ENCODE peak calls at places on chromosomes 7 and 10, in ten cellular contexts. O is right lobe of liver, D is neural crest cell, V is T-cell, P is choroid plexus epithelial cell, H is T follicular helper cell, A is NAMALWA, T is NCI-H1417, M is BE2C, X is HT1080. I is an unnamed sample.
A peak's percentile ranks its signal among the peaks of the same experiment; 100 is the strongest.

GRCh38 chr7:14834456-14834855 is 68.1 kb downstream of the DGKB start:
- DNase-seq in O (no peak), D (no peak), V (no peak), P (peak; percentile 73), H (no peak), A (no peak), T (no peak), M (no peak), X (peak; percentile 83), I (no peak)

GRCh38 chr7:52634996-52635395 is 400.4 kb upstream of the POM121L12 start:
- DNase-seq in O (no peak), D (no peak), V (no peak), P (no peak), H (no peak), A (no peak), T (no peak), M (no peak), X (peak; percentile 6), I (no peak)

GRCh38 chr10:26946103-26946907 is 85.5 kb upstream of the ABI1 start:
- DNase-seq in O (no peak), D (no peak), V (no peak), P (no peak), H (no peak), A (no peak), T (peak; percentile 73), M (peak; percentile 60), X (no peak), I (no peak)

GRCh38 chr10:118870467-118871243 is 115.9 kb upstream of the CACUL1 start:
- DNase-seq in O (peak; percentile 49), D (no peak), V (no peak), P (peak; percentile 86), H (no peak), A (no peak), T (no peak), M (peak; percentile 66), X (peak; percentile 78), I (no peak)

GRCh38 chr10:30219977-30220751 is 128.9 kb downstream of the MTPAP start:
- DNase-seq in O (no peak), D (no peak), V (no peak), P (peak; percentile 69), H (no peak), A (peak; percentile 27), T (no peak), M (no peak), X (no peak), I (no peak)

GRCh38 chr10:37680716-37681616 is 176.4 kb downstream of the ZNF248 start:
- DNase-seq in O (peak; percentile 39), D (no peak), V (no peak), P (no peak), H (no peak), A (no peak), T (no peak), M (no peak), X (no peak), I (no peak)

GRCh38 chr7:2811476-2812118 is 32.5 kb downstream of the GNA12 start:
- DNase-seq in O (peak; percentile 89), D (no peak), V (no peak), P (peak; percentile 75), H (no peak), A (no peak), T (no peak), M (no peak), X (no peak), I (peak; percentile 55)

GRCh38 chr7:3636131-3636860 is 335.2 kb downstream of the SDK1 start:
- DNase-seq in O (no peak), D (no peak), V (no peak), P (peak; percentile 15), H (no peak), A (no peak), T (no peak), M (no peak), X (no peak), I (no peak)

GRCh38 chr7:22672892-22673637 is 53.9 kb upstream of the IL6 start:
- DNase-seq in O (no peak), D (no peak), V (no peak), P (no peak), H (no peak), A (no peak), T (no peak), M (no peak), X (no peak), I (no peak)

GRCh38 chr10:6363516-6363915 is 160.8 kb downstream of the PFKFB3 start:
- DNase-seq in O (no peak), D (no peak), V (no peak), P (no peak), H (no peak), A (no peak), T (no peak), M (no peak), X (no peak), I (no peak)

GRCh38 chr7:64320547-64321495 is 7.1 kb downstream of the ZNF736 start:
- DNase-seq in O (no peak), D (no peak), V (no peak), P (peak; percentile 25), H (no peak), A (peak; percentile 83), T (no peak), M (no peak), X (no peak), I (no peak)

GRCh38 chr7:80772347-80773101 is 134.1 kb downstream of the CD36 start:
- DNase-seq in O (no peak), D (no peak), V (no peak), P (no peak), H (no peak), A (no peak), T (peak; percentile 45), M (no peak), X (no peak), I (no peak)

GRCh38 chr7:16940777-16941176 is 59.0 kb upstream of the AGR3 start:
- DNase-seq in O (no peak), D (no peak), V (no peak), P (no peak), H (no peak), A (no peak), T (no peak), M (no peak), X (no peak), I (no peak)

GRCh38 chr10:106897631-106898161 is 266.8 kb downstream of the SORCS1 start:
- DNase-seq in O (no peak), D (no peak), V (no peak), P (no peak), H (no peak), A (no peak), T (no peak), M (no peak), X (no peak), I (no peak)

GRCh38 chr7:139825666-139826290 is 3.3 kb upstream of the TBXAS1 start:
- DNase-seq in O (no peak), D (no peak), V (no peak), P (peak; percentile 43), H (no peak), A (no peak), T (no peak), M (no peak), X (peak; percentile 56), I (peak; percentile 35)

GRCh38 chr10:114367676-114368391 is 36.5 kb downstream of the AFAP1L2 start:
- DNase-seq in O (no peak), D (no peak), V (no peak), P (no peak), H (no peak), A (no peak), T (no peak), M (peak; percentile 32), X (peak; percentile 30), I (no peak)

I was measured in left lung.